ENCODE peak calls at places on chromosomes 12 and 14, in six cellular contexts. C is right lobe of liver, Q is lower leg skin, A is GM12878, E is prostate gland, X is body of pancreas. T is an unnamed sample.

GRCh38 chr14:77203611-77204456 is 22.2 kb downstream of the TMEM63C start:
- DNase-seq in A (no peak), X (no peak), E (no peak), Q (no peak), C (no peak), T (no peak)

GRCh38 chr12:599756-600155 is 63.5 kb downstream of the NINJ2 start:
- DNase-seq in E (peak; percentile 35), A (no peak), Q (no peak), X (no peak), C (no peak), T (no peak)

GRCh38 chr14:99741227-99741976 is 51.8 kb upstream of the EML1 start:
- DNase-seq in E (no peak), A (no peak), C (no peak), X (no peak), Q (no peak), T (no peak)

GRCh38 chr14:68622856-68623255 is 170.0 kb downstream of the ZFP36L1 start:
- DNase-seq in Q (peak; percentile 34), E (no peak), A (peak; percentile 30), C (no peak), X (no peak), T (no peak)

GRCh38 chr14:37673439-37673838 is 78.0 kb downstream of the TTC6 start:
- DNase-seq in E (no peak), A (no peak), X (no peak), Q (no peak), C (no peak), T (no peak)

GRCh38 chr14:61562321-61563161 is 132.8 kb upstream of the HIF1A start:
- DNase-seq in C (peak; percentile 41), Q (no peak), A (no peak), X (peak; percentile 73), E (no peak), T (no peak)

GRCh38 chr12:91851741-91852477 is 293.7 kb downstream of the BTG1 start:
- DNase-seq in E (no peak), A (no peak), X (no peak), C (no peak), Q (no peak), T (no peak)

GRCh38 chr12:2959194-2959507 is at the start of gene TEAD4:
- DNase-seq in A (no peak), E (peak; percentile 60), X (peak; percentile 81), C (peak; percentile 54), Q (peak; percentile 89), T (peak; percentile 44)

GRCh38 chr14:94446126-94446525 is 6.5 kb downstream of the SERPINA11 start:
- DNase-seq in A (no peak), Q (no peak), E (no peak), X (no peak), C (no peak), T (no peak)

GRCh38 chr12:95215925-95216324 is 1.3 kb downstream of the FGD6 start:
- DNase-seq in X (no peak), Q (no peak), C (no peak), E (no peak), A (no peak), T (no peak)

GRCh38 chr12:93273834-93274705 is 103.7 kb upstream of the NUDT4 start:
- DNase-seq in Q (no peak), A (no peak), X (no peak), E (no peak), C (no peak), T (no peak)

GRCh38 chr14:89332031-89332430 is 85.0 kb downstream of the FOXN3 start:
- DNase-seq in Q (no peak), A (no peak), E (no peak), X (no peak), C (no peak), T (no peak)

GRCh38 chr14:51792819-51793218 is 67.6 kb upstream of the GNG2 start:
- DNase-seq in A (no peak), X (no peak), C (no peak), E (no peak), Q (no peak), T (no peak)

GRCh38 chr12:14928946-14929345 is 9.4 kb downstream of the ERP27 start:
- DNase-seq in X (peak; percentile 48), C (no peak), E (peak; percentile 79), A (no peak), Q (no peak), T (no peak)

GRCh38 chr14:99938376-99938775 is 126.8 kb upstream of the EVL start:
- DNase-seq in Q (no peak), E (no peak), C (peak; percentile 27), A (no peak), X (no peak), T (no peak)

GRCh38 chr14:68389973-68390372 is 402.9 kb downstream of the ZFP36L1 start:
- DNase-seq in A (no peak), Q (no peak), X (no peak), E (no peak), C (no peak), T (no peak)

GRCh38 chr12:98238513-98238912 is 276.9 kb upstream of the TMPO start:
- DNase-seq in A (no peak), E (no peak), X (no peak), C (no peak), Q (no peak), T (no peak)

GRCh38 chr14:77197988-77198387 is 16.4 kb downstream of the TMEM63C start:
- DNase-seq in Q (no peak), A (no peak), C (no peak), X (no peak), E (no peak), T (no peak)

GRCh38 chr14:67932708-67933107 is 113.1 kb downstream of the RAD51B start:
- DNase-seq in E (no peak), X (no peak), C (no peak), A (no peak), Q (no peak), T (no peak)

GRCh38 chr12:64039285-64039871 is 182.7 kb downstream of the KICS2 start:
- DNase-seq in Q (no peak), A (no peak), C (no peak), X (peak; percentile 78), E (peak; percentile 5), T (no peak)

GRCh38 chr12:26939192-26939832 is 1.0 kb downstream of the FGFR1OP2 start:
- DNase-seq in Q (no peak), E (no peak), C (no peak), A (peak; percentile 34), X (no peak), T (no peak)

GRCh38 chr14:94143711-94144110 is 14.3 kb upstream of the IFI27L2 start:
- DNase-seq in E (no peak), C (no peak), X (no peak), Q (peak; percentile 61), A (no peak), T (no peak)

GRCh38 chr14:97185186-97185585 is 388.0 kb downstream of the VRK1 start:
- DNase-seq in X (no peak), E (no peak), A (no peak), Q (no peak), C (no peak), T (peak; percentile 26)

GRCh38 chr12:6821271-6821673 is 349 bp upstream of the GPR162 start:
- DNase-seq in C (no peak), E (peak; percentile 53), Q (peak; percentile 93), X (peak; percentile 51), A (no peak), T (peak; percentile 80)

GRCh38 chr14:73370561-73370960 is 87.8 kb downstream of the NUMB start:
- DNase-seq in E (no peak), X (no peak), C (no peak), Q (no peak), A (no peak), T (no peak)

GRCh38 chr14:73365727-73366126 is 92.6 kb downstream of the NUMB start:
- DNase-seq in C (no peak), E (no peak), A (no peak), Q (no peak), X (peak; percentile 20), T (no peak)

GRCh38 chr14:73368621-73369020 is 89.7 kb downstream of the NUMB start:
- DNase-seq in Q (no peak), A (no peak), C (no peak), E (no peak), X (no peak), T (no peak)

GRCh38 chr14:73372529-73372928 is 85.8 kb downstream of the NUMB start:
- DNase-seq in X (no peak), A (no peak), E (no peak), Q (no peak), C (no peak), T (no peak)

GRCh38 chr14:73369433-73369832 is 88.9 kb downstream of the NUMB start:
- DNase-seq in E (no peak), A (no peak), X (no peak), C (no peak), Q (no peak), T (no peak)
- TF ChIP-seq POLR2A in E (no peak), A (no peak), X (no peak), C (no peak), Q (no peak), T (no peak)

GRCh38 chr12:106631150-106631549 is 48.3 kb downstream of the RFX4 start:
- DNase-seq in Q (no peak), E (no peak), X (no peak), C (no peak), A (no peak), T (no peak)
- TF ChIP-seq CTCF in Q (no peak), E (no peak), X (no peak), C (no peak), A (no peak), T (no peak)

DNA sequence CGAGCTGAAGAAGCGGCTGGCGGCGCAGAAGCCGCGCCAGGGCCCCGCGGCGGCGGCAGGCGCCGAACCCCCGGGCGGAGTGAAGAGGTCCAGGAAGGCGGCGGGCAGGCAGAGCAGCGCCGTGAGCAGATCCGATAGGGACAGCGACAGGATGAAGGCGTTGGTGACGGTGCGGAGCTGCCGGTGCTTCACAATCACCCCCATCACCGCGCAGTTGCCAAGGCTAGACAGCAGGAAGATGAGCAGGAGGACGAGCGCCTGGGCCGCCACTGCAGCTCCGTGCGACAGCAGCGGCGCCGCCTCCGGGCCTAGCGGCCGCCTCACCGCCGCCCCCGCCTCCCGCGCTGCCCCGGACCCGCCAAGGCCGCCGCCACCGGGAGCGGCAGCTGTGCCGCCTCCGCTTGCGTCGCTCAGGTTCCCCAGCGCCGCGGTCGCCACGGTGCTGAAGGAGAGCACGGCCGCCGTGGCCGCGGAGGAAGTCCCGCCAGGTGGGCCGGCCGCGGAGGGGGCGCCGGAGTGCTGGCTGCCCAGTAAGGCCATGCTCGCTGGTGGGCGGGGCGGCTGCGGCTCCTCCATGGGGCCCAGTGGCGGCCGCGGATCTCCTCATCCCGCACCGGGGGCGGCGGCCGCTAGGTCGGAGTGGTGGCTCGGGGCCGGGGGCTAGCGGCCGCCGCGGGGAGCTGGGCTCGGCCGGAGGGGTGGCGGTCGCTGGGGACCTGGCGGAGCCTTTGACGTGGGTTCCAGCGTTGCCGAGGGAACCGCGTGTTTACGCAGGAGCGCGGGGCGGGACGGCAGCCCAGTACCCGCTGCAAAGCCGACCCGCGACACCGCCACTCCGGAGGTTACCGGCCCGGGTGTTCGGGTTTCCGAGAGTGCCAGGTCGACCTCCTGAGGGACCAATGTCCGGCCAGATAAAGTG is at the start of gene GPR135:
- DNase-seq in C (peak; percentile 82), Q (peak; percentile 90), E (peak; percentile 54), X (peak; percentile 82), A (no peak), T (peak; percentile 72)
- TF ChIP-seq POLR2A in C (no peak), Q (no peak), E (peak; percentile 7), X (no peak), A (no peak), T (no peak)

GRCh38 chr14:102805454-102805891 is 28.2 kb downstream of the TRAF3 start:
- DNase-seq in E (no peak), X (no peak), Q (no peak), A (no peak), C (no peak), T (no peak)
- TF ChIP-seq CTCF in E (no peak), X (no peak), Q (no peak), A (no peak), C (no peak), T (no peak)